ENCODE peak calls at places on chromosomes 16 and 17, in four cellular contexts. M, V, D and S are unnamed samples.

GRCh38 chr16:67872631-67873434 is at the start of gene EDC4:
- DNase-seq in M (peak; percentile 67), V (no peak), D (peak; percentile 84), S (peak; percentile 83)

GRCh38 chr16:29306201-29306600 is 100.3 kb downstream of the NPIPB11 start:
- DNase-seq in M (no peak), V (no peak), D (no peak), S (no peak)

GRCh38 chr16:10256855-10257641 is 74.8 kb upstream of the GRIN2A start:
- DNase-seq in M (peak; percentile 10), V (peak; percentile 2), D (peak; percentile 38), S (peak; percentile 59)

GRCh38 chr17:41864498-41864836 is 756 bp downstream of the KLHL11 start:
- DNase-seq in M (no peak), V (no peak), D (no peak), S (no peak)

GRCh38 chr17:43389022-43389947 is 9.5 kb upstream of the ARL4D start:
- DNase-seq in M (peak; percentile 88), V (peak; percentile 51), D (peak; percentile 67), S (peak; percentile 90)

GRCh38 chr17:21140911-21141310 is 14.1 kb downstream of the DHRS7B start:
- DNase-seq in M (no peak), V (no peak), D (no peak), S (no peak)

GRCh38 chr17:17796787-17797061 is 40.1 kb downstream of the SREBF1 start:
- DNase-seq in M (no peak), V (no peak), D (no peak), S (no peak)

GRCh38 chr16:87238371-87238715 is 78.8 kb downstream of the C16orf95 start:
- DNase-seq in M (no peak), V (no peak), D (no peak), S (no peak)

GRCh38 chr16:11493531-11493929 is 93.2 kb downstream of the LITAF start:
- DNase-seq in M (no peak), V (no peak), D (no peak), S (no peak)

GRCh38 chr16:82187829-82188228 is 17.8 kb upstream of the MPHOSPH6 start:
- DNase-seq in M (no peak), V (no peak), D (peak; percentile 37), S (no peak)

GRCh38 chr17:80095844-80096475 is 5.4 kb upstream of the GAA start:
- DNase-seq in M (no peak), V (no peak), D (no peak), S (no peak)

GRCh38 chr16:28915181-28915580 is 9.9 kb downstream of the RABEP2 start:
- DNase-seq in M (no peak), V (peak; percentile 9), D (no peak), S (no peak)

GRCh38 chr16:47966325-47966724 is 189.5 kb downstream of the ABCC12 start:
- DNase-seq in M (no peak), V (no peak), D (no peak), S (no peak)

GRCh38 chr17:76278268-76278908 is 13.2 kb downstream of the UBALD2 start:
- DNase-seq in M (no peak), V (no peak), D (no peak), S (no peak)

GRCh38 chr17:66040402-66040801 is 151.5 kb downstream of the CEP112 start:
- DNase-seq in M (no peak), V (no peak), D (no peak), S (peak; percentile 3)

GRCh38 chr17:55693244-55694216 is 29.1 kb downstream of the TMEM100 start:
- DNase-seq in M (no peak), V (no peak), D (no peak), S (no peak)

GRCh38 chr17:62178579-62178978 is 113.5 kb upstream of the MED13 start:
- DNase-seq in M (no peak), V (no peak), D (no peak), S (no peak)

GRCh38 chr16:89931305-89931896 is 8.3 kb downstream of the TUBB3 start:
- DNase-seq in M (no peak), V (no peak), D (no peak), S (no peak)

GRCh38 chr16:65667013-65667578 is 545.2 kb upstream of the CDH11 start:
- DNase-seq in M (no peak), V (no peak), D (no peak), S (peak; percentile 5)

GRCh38 chr16:8271344-8271743 is 319.0 kb downstream of the TMEM114 start:
- DNase-seq in M (no peak), V (no peak), D (no peak), S (no peak)

GRCh38 chr17:29107084-29107483 is 64.1 kb downstream of the PIPOX start:
- DNase-seq in M (no peak), V (no peak), D (no peak), S (no peak)

GRCh38 chr17:2723505-2723996 is 12.0 kb upstream of the CLUH start:
- DNase-seq in M (no peak), V (no peak), D (no peak), S (no peak)